ENCODE peak calls at places on chromosomes 4 and X, in six cellular contexts. One of them, this sample, is unnamed.

GRCh38 chr4:8188085-8188484 is 11.0 kb upstream of the SH3TC1 start:
- DNase-seq in coronary artery: no peak
- DNase-seq in fibroblast of mammary gland: peak
- DNase-seq in CD8-positive, alpha-beta T cell: no peak
- DNase-seq in GM13976: no peak
- DNase-seq in astrocyte of the spinal cord: peak
- DNase-seq in this sample: no peak

GRCh38 chr4:3385719-3386440 is 55.9 kb upstream of the HGFAC start:
- DNase-seq in coronary artery: no peak
- DNase-seq in fibroblast of mammary gland: no peak
- DNase-seq in CD8-positive, alpha-beta T cell: no peak
- DNase-seq in GM13976: no peak
- DNase-seq in astrocyte of the spinal cord: no peak
- DNase-seq in this sample: no peak

GRCh38 chr4:7820031-7820825 is 119.4 kb downstream of the AFAP1 start:
- DNase-seq in coronary artery: no peak
- DNase-seq in fibroblast of mammary gland: peak
- DNase-seq in CD8-positive, alpha-beta T cell: no peak
- DNase-seq in GM13976: no peak
- DNase-seq in astrocyte of the spinal cord: no peak
- DNase-seq in this sample: no peak

GRCh38 chr4:147599764-147600163 is 17.4 kb upstream of the TMEM184C start:
- DNase-seq in coronary artery: no peak
- DNase-seq in fibroblast of mammary gland: peak
- DNase-seq in CD8-positive, alpha-beta T cell: no peak
- DNase-seq in GM13976: no peak
- DNase-seq in astrocyte of the spinal cord: no peak
- DNase-seq in this sample: peak

GRCh38 chrX:139739138-139739537 is 31.2 kb upstream of the MCF2 start:
- DNase-seq in coronary artery: no peak
- DNase-seq in fibroblast of mammary gland: peak
- DNase-seq in CD8-positive, alpha-beta T cell: peak
- DNase-seq in GM13976: no peak
- DNase-seq in astrocyte of the spinal cord: peak
- DNase-seq in this sample: no peak

GRCh38 chrX:37652053-37652452 is 33.5 kb upstream of the XK start:
- DNase-seq in coronary artery: no peak
- DNase-seq in fibroblast of mammary gland: no peak
- DNase-seq in CD8-positive, alpha-beta T cell: no peak
- DNase-seq in GM13976: no peak
- DNase-seq in astrocyte of the spinal cord: no peak
- DNase-seq in this sample: no peak

GRCh38 chrX:133269168-133269567 is 51.0 kb upstream of the TFDP3 start:
- DNase-seq in coronary artery: no peak
- DNase-seq in fibroblast of mammary gland: no peak
- DNase-seq in CD8-positive, alpha-beta T cell: no peak
- DNase-seq in GM13976: no peak
- DNase-seq in astrocyte of the spinal cord: no peak
- DNase-seq in this sample: no peak

GRCh38 chr4:38562751-38563198 is 101.2 kb upstream of the KLF3 start:
- DNase-seq in coronary artery: no peak
- DNase-seq in fibroblast of mammary gland: peak
- DNase-seq in CD8-positive, alpha-beta T cell: no peak
- DNase-seq in GM13976: peak
- DNase-seq in astrocyte of the spinal cord: no peak
- DNase-seq in this sample: peak

GRCh38 chr4:26206981-26207380 is 113.8 kb upstream of the RBPJ start:
- DNase-seq in coronary artery: no peak
- DNase-seq in fibroblast of mammary gland: peak
- DNase-seq in CD8-positive, alpha-beta T cell: no peak
- DNase-seq in GM13976: no peak
- DNase-seq in astrocyte of the spinal cord: peak
- DNase-seq in this sample: no peak

GRCh38 chr4:106371166-106371565 is 2.6 kb upstream of the GIMD1 start:
- DNase-seq in coronary artery: no peak
- DNase-seq in fibroblast of mammary gland: no peak
- DNase-seq in CD8-positive, alpha-beta T cell: no peak
- DNase-seq in GM13976: no peak
- DNase-seq in astrocyte of the spinal cord: no peak
- DNase-seq in this sample: no peak

GRCh38 chrX:21479695-21480280 is 105.6 kb downstream of the CNKSR2 start:
- DNase-seq in coronary artery: no peak
- DNase-seq in fibroblast of mammary gland: peak
- DNase-seq in CD8-positive, alpha-beta T cell: no peak
- DNase-seq in GM13976: peak
- DNase-seq in astrocyte of the spinal cord: peak
- DNase-seq in this sample: peak

GRCh38 chrX:150525061-150525919 is 43.1 kb upstream of the MTM1 start:
- DNase-seq in coronary artery: peak
- DNase-seq in fibroblast of mammary gland: no peak
- DNase-seq in CD8-positive, alpha-beta T cell: no peak
- DNase-seq in GM13976: no peak
- DNase-seq in astrocyte of the spinal cord: no peak
- DNase-seq in this sample: no peak

GRCh38 chr4:108443585-108443984 is 176.8 kb upstream of the RPL34 start:
- DNase-seq in coronary artery: no peak
- DNase-seq in fibroblast of mammary gland: no peak
- DNase-seq in CD8-positive, alpha-beta T cell: no peak
- DNase-seq in GM13976: no peak
- DNase-seq in astrocyte of the spinal cord: no peak
- DNase-seq in this sample: no peak

DNA sequence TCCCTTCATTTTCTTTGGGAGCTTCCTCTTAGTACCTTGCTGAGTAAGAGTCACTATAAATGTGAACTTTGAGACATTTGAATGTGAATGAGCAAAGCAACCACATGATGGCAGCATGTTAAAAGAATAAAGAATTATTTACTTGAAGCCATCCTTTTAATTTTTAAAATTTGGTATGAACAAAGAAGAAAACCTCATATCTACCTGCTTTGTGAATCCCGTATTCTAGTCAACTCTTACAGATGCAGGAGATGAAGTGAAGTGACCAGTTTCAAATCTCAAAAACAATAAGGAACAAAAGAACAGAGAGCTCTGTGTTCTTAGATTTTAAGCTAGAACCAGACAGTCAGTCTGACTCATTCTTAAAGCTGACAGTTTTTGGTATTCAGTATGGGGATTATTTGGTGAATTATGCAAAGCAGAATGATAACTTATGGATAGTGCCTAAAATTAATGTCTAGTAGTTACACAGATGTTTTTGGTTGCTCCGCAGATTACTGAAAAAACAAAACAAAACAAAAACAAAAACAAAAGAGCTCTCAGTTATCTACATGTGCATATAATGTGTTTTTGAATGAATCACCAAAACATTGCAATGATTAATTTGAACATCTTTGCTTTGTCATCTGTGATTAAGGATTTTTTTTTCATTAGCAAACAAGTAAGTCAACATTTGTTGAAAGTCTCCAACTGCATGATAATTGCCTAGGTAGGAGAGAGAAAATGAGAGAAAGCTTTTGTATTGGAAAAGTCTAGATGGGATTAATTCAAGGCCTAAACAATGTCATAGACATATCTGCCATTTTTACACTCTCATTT is 48.2 kb upstream of the H2AZ1 start:
- DNase-seq in coronary artery: no peak
- DNase-seq in fibroblast of mammary gland: peak
- DNase-seq in CD8-positive, alpha-beta T cell: no peak
- DNase-seq in GM13976: peak
- DNase-seq in astrocyte of the spinal cord: peak
- DNase-seq in this sample: peak
- TF ChIP-seq CTCF in coronary artery: no peak
- TF ChIP-seq CTCF in fibroblast of mammary gland: peak
- TF ChIP-seq CTCF in CD8-positive, alpha-beta T cell: no peak
- TF ChIP-seq CTCF in GM13976: peak
- TF ChIP-seq CTCF in astrocyte of the spinal cord: peak
- TF ChIP-seq CTCF in this sample: peak

GRCh38 chrX:106952988-106953387 is 32.8 kb downstream of the CLDN2 start:
- DNase-seq in coronary artery: no peak
- DNase-seq in fibroblast of mammary gland: peak
- DNase-seq in CD8-positive, alpha-beta T cell: no peak
- DNase-seq in GM13976: no peak
- DNase-seq in astrocyte of the spinal cord: peak
- DNase-seq in this sample: peak
- TF ChIP-seq CTCF in coronary artery: no peak
- TF ChIP-seq CTCF in fibroblast of mammary gland: peak
- TF ChIP-seq CTCF in CD8-positive, alpha-beta T cell: no peak
- TF ChIP-seq CTCF in GM13976: no peak
- TF ChIP-seq CTCF in astrocyte of the spinal cord: peak
- TF ChIP-seq CTCF in this sample: peak

DNA sequence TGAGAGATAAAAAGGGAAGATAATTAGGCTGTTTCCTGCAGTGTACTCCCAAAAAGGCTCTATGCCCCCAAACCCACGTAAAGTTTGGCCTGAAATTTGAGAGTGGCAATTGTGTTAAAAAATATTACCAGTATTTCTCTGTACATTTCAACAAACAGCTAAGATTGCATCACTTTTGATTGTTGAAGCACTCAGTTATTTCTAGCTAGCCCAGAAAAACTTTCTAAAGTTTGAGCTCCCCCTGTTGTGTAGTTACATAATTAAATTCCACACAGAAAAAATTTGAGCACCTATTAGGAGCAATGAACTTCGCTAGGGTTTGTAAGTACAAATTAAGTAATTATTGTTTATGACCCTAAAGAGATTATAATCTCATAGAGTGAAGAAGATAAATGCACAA is 109.4 kb downstream of the DLG3 start:
- DNase-seq in coronary artery: no peak
- DNase-seq in fibroblast of mammary gland: peak
- DNase-seq in CD8-positive, alpha-beta T cell: no peak
- DNase-seq in GM13976: no peak
- DNase-seq in astrocyte of the spinal cord: peak
- DNase-seq in this sample: peak
- TF ChIP-seq CTCF in coronary artery: no peak
- TF ChIP-seq CTCF in fibroblast of mammary gland: peak
- TF ChIP-seq CTCF in CD8-positive, alpha-beta T cell: no peak
- TF ChIP-seq CTCF in GM13976: no peak
- TF ChIP-seq CTCF in astrocyte of the spinal cord: no peak
- TF ChIP-seq CTCF in this sample: no peak

DNA sequence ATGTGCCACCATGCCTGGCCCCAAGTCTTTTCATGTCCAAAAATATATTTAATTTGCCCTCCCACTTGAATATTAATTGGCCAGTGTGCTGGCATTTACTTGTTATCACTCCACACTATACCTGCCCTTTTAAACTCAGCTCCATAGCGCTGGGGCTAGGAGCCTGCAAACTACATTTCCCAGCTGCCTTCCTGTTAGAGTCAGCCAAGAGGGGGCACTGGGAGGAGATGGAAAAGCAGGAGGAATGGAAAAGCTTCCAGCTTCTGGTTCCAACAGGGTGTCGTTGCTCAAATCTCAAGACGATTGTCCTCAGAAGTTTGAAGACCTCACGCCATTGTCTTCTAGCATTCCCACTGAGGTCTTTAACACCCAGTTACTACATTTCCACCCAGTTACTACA is 315.5 kb downstream of the BCOR start:
- DNase-seq in coronary artery: no peak
- DNase-seq in fibroblast of mammary gland: no peak
- DNase-seq in CD8-positive, alpha-beta T cell: no peak
- DNase-seq in GM13976: no peak
- DNase-seq in astrocyte of the spinal cord: no peak
- DNase-seq in this sample: no peak
- TF ChIP-seq CTCF in coronary artery: no peak
- TF ChIP-seq CTCF in fibroblast of mammary gland: no peak
- TF ChIP-seq CTCF in CD8-positive, alpha-beta T cell: no peak
- TF ChIP-seq CTCF in GM13976: no peak
- TF ChIP-seq CTCF in astrocyte of the spinal cord: no peak
- TF ChIP-seq CTCF in this sample: no peak

DNA sequence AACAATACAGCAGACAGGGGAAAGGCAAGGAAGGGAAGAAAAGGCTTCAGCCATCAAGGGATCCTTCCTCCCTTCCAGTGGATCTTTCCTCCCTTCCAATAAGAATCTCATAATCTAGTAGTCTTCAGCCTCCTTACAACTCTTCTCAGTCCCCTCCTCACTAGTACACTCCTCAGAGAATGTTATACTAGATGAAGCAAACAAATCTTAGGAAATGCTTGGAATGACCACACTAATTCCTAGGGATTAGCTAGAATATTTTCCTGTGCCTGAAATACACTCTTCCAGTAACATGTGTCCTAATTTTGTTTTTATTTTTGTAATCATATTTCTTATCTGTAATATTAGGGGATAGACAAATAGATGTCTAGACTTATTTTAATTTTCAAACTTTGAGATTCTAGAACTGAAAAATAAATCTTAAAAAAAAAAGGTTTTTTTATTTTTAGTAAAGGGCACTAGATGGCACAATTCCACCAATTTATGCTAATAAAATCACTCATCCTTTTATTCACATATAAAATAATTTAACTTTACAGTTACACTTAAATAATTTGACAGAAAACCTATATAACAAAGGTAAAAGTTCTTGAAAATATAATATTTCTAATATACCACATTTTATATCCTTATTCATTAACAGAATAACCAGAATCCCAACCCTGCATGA is 7.0 kb upstream of the STPG2 start:
- DNase-seq in coronary artery: no peak
- DNase-seq in fibroblast of mammary gland: peak
- DNase-seq in CD8-positive, alpha-beta T cell: no peak
- DNase-seq in GM13976: no peak
- DNase-seq in astrocyte of the spinal cord: peak
- DNase-seq in this sample: peak
- TF ChIP-seq CTCF in coronary artery: no peak
- TF ChIP-seq CTCF in fibroblast of mammary gland: peak
- TF ChIP-seq CTCF in CD8-positive, alpha-beta T cell: peak
- TF ChIP-seq CTCF in GM13976: no peak
- TF ChIP-seq CTCF in astrocyte of the spinal cord: peak
- TF ChIP-seq CTCF in this sample: peak

GRCh38 chrX:152901816-152902501 is 4.1 kb downstream of the ZNF185 start:
- DNase-seq in coronary artery: no peak
- DNase-seq in fibroblast of mammary gland: no peak
- DNase-seq in CD8-positive, alpha-beta T cell: no peak
- DNase-seq in GM13976: no peak
- DNase-seq in astrocyte of the spinal cord: peak
- DNase-seq in this sample: no peak

GRCh38 chrX:152905081-152905420 is 7.2 kb downstream of the ZNF185 start:
- DNase-seq in coronary artery: no peak
- DNase-seq in fibroblast of mammary gland: no peak
- DNase-seq in CD8-positive, alpha-beta T cell: no peak
- DNase-seq in GM13976: no peak
- DNase-seq in astrocyte of the spinal cord: no peak
- DNase-seq in this sample: no peak

GRCh38 chrX:152902502-152902820 is 4.6 kb downstream of the ZNF185 start:
- DNase-seq in coronary artery: no peak
- DNase-seq in fibroblast of mammary gland: no peak
- DNase-seq in CD8-positive, alpha-beta T cell: no peak
- DNase-seq in GM13976: no peak
- DNase-seq in astrocyte of the spinal cord: no peak
- DNase-seq in this sample: no peak

GRCh38 chrX:152904151-152905080 is 6.5 kb downstream of the ZNF185 start:
- DNase-seq in coronary artery: no peak
- DNase-seq in fibroblast of mammary gland: peak
- DNase-seq in CD8-positive, alpha-beta T cell: peak
- DNase-seq in GM13976: peak
- DNase-seq in astrocyte of the spinal cord: peak
- DNase-seq in this sample: peak

DNA sequence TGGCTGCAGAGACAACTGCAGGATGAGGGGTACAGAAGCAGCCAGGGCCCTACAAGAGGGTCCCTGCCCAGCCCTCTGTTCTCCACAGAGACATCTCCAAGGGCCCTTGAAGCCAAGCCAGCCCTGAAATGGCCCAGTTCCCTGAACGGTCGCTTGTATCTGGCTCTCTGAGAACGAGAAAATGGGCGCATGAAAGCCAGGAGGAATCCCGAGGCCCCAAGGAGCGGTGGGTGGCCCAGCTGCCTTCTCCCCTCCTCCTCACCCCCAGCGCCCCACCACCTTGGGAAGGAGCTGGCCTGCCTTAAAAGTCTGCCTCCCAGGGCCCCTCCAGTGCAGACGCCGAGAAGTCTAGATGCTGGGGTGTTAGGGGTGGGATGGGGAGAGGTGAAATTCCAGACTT is 5.7 kb downstream of the ZNF185 start:
- DNase-seq in coronary artery: no peak
- DNase-seq in fibroblast of mammary gland: no peak
- DNase-seq in CD8-positive, alpha-beta T cell: no peak
- DNase-seq in GM13976: no peak
- DNase-seq in astrocyte of the spinal cord: no peak
- DNase-seq in this sample: no peak
- TF ChIP-seq CTCF in coronary artery: no peak
- TF ChIP-seq CTCF in fibroblast of mammary gland: no peak
- TF ChIP-seq CTCF in CD8-positive, alpha-beta T cell: no peak
- TF ChIP-seq CTCF in GM13976: no peak
- TF ChIP-seq CTCF in astrocyte of the spinal cord: no peak
- TF ChIP-seq CTCF in this sample: no peak

This sample was measured in choroid plexus epithelial cell.